ENCODE peak calls at places on chromosome 12, in six cellular contexts. T is pancreas; E is astrocyte; V is amygdala; R is WTC11; H is Jurkat, Clone E6-1. F is an unnamed sample.
A peak's percentile ranks its signal among the peaks of the same experiment; 100 is the strongest.

GRCh38 chr12:28708918-28709371 is 440.1 kb upstream of the FAR2 start:
- DNase-seq in T (no peak), E (peak; percentile 77), V (no peak), R (no peak), H (no peak), F (no peak)

GRCh38 chr12:52207106-52207505 is 15.3 kb upstream of the KRT80 start:
- DNase-seq in T (no peak), E (no peak), V (no peak), R (no peak), H (no peak), F (no peak)

GRCh38 chr12:54270345-54270744 is 9.6 kb downstream of the CBX5 start:
- DNase-seq in T (no peak), E (no peak), V (no peak), R (no peak), H (no peak), F (no peak)

GRCh38 chr12:122995503-122996187 is 15.2 kb downstream of the ARL6IP4 start:
- DNase-seq in T (no peak), E (no peak), V (no peak), R (no peak), H (no peak), F (no peak)

GRCh38 chr12:761276-761675 is 8.9 kb downstream of the WNK1 start:
- DNase-seq in T (no peak), E (peak; percentile 66), V (no peak), R (no peak), H (no peak), F (no peak)

GRCh38 chr12:130636370-130636769 is 79.7 kb downstream of the RIMBP2 start:
- DNase-seq in T (no peak), E (no peak), V (no peak), R (no peak), H (no peak), F (no peak)

GRCh38 chr12:10169094-10169493 is 2.8 kb downstream of the OLR1 start:
- DNase-seq in T (no peak), E (peak; percentile 27), V (no peak), R (no peak), H (no peak), F (no peak)

GRCh38 chr12:92648242-92649031 is 54.4 kb upstream of the PLEKHG7 start:
- DNase-seq in T (no peak), E (no peak), V (no peak), R (no peak), H (no peak), F (no peak)

GRCh38 chr12:69196302-69197288 is 42.8 kb upstream of the CPSF6 start:
- DNase-seq in T (no peak), E (no peak), V (no peak), R (peak; percentile 18), H (no peak), F (no peak)

GRCh38 chr12:108773798-108774788 is 42.8 kb upstream of the CORO1C start:
- DNase-seq in T (no peak), E (peak; percentile 56), V (no peak), R (no peak), H (peak; percentile 6), F (peak; percentile 17)

GRCh38 chr12:52513736-52514135 is 6.5 kb downstream of the KRT5 start:
- DNase-seq in T (no peak), E (no peak), V (no peak), R (no peak), H (no peak), F (no peak)

GRCh38 chr12:124542021-124542941 is 25.1 kb downstream of the NCOR2 start:
- DNase-seq in T (no peak), E (no peak), V (no peak), R (no peak), H (no peak), F (no peak)

GRCh38 chr12:124861492-124861891 is 2.2 kb downstream of the SCARB1 start:
- DNase-seq in T (no peak), E (peak; percentile 45), V (peak; percentile 70), R (no peak), H (no peak), F (no peak)

GRCh38 chr12:116969615-116970575 is 59.1 kb downstream of the FBXW8 start:
- DNase-seq in T (peak; percentile 17), E (peak; percentile 68), V (no peak), R (no peak), H (no peak), F (no peak)

GRCh38 chr12:113844495-113845175 is 121.5 kb downstream of the RBM19 start:
- DNase-seq in T (no peak), E (no peak), V (no peak), R (no peak), H (no peak), F (no peak)

GRCh38 chr12:14936224-14936861 is 2.0 kb downstream of the ERP27 start:
- DNase-seq in T (peak; percentile 49), E (no peak), V (no peak), R (peak; percentile 59), H (no peak), F (no peak)

GRCh38 chr12:46915861-46916260 is 90.1 kb upstream of the SLC38A4 start:
- DNase-seq in T (no peak), E (peak; percentile 67), V (no peak), R (no peak), H (no peak), F (no peak)

GRCh38 chr12:82350161-82350560 is 8.0 kb downstream of the CCDC59 start:
- DNase-seq in T (no peak), E (no peak), V (no peak), R (no peak), H (no peak), F (no peak)

GRCh38 chr12:90801776-90802175 is 153.2 kb downstream of the CCER1 start:
- DNase-seq in T (no peak), E (peak; percentile 68), V (no peak), R (no peak), H (no peak), F (no peak)

GRCh38 chr12:6790496-6791150 is 1.3 kb downstream of the CD4 start:
- DNase-seq in T (no peak), E (no peak), V (no peak), R (no peak), H (no peak), F (peak; percentile 33)

GRCh38 chr12:12899530-12900380 is 8.4 kb downstream of the GPRC5A start:
- DNase-seq in T (no peak), E (peak; percentile 95), V (no peak), R (no peak), H (no peak), F (no peak)

GRCh38 chr12:49296836-49297694 is 2.1 kb downstream of the PRPH start:
- DNase-seq in T (peak; percentile 43), E (no peak), V (no peak), R (peak; percentile 80), H (no peak), F (no peak)

GRCh38 chr12:110592078-110592477 is 9.0 kb upstream of the PPTC7 start:
- DNase-seq in T (no peak), E (no peak), V (no peak), R (no peak), H (no peak), F (no peak)

GRCh38 chr12:95805864-95806669 is 15.5 kb upstream of the NTN4 start:
- DNase-seq in T (no peak), E (peak; percentile 97), V (no peak), R (no peak), H (peak; percentile 18), F (no peak)

GRCh38 chr12:15534322-15534721 is 212.0 kb downstream of the PTPRO start:
- DNase-seq in T (no peak), E (no peak), V (no peak), R (no peak), H (peak; percentile 15), F (peak; percentile 66)

GRCh38 chr12:38919191-38919590 is 13.8 kb upstream of the CPNE8 start:
- DNase-seq in T (no peak), E (peak; percentile 9), V (no peak), R (no peak), H (no peak), F (no peak)